ENCODE peak calls at places on chromosome 11, in ten cellular contexts. One of them, this sample, is unnamed. For H3K27me3, the result is how much of the 10 kb centered on the place peaks cover.

GRCh38 chr11:107683807-107684206 is 28.0 kb downstream of the SLN start:
- DNase-seq in SK-N-SH: peak
- DNase-seq in GM23338: peak
- DNase-seq in spleen: no peak
- DNase-seq in tibial artery: no peak
- DNase-seq in cardiac muscle cell: no peak
- DNase-seq in lung: no peak
- DNase-seq in adrenal gland: no peak
- DNase-seq in H9: peak
- DNase-seq in esophagus squamous epithelium: no peak
- DNase-seq in this sample: no peak

GRCh38 chr11:117214404-117215110 is 15.4 kb downstream of the TAGLN start:
- DNase-seq in SK-N-SH: no peak
- DNase-seq in GM23338: no peak
- DNase-seq in spleen: no peak
- DNase-seq in tibial artery: no peak
- DNase-seq in cardiac muscle cell: no peak
- DNase-seq in lung: no peak
- DNase-seq in adrenal gland: no peak
- DNase-seq in H9: no peak
- DNase-seq in esophagus squamous epithelium: no peak
- DNase-seq in this sample: no peak

GRCh38 chr11:5524756-5525155 is 8.3 kb upstream of the UBQLNL start:
- DNase-seq in SK-N-SH: no peak
- DNase-seq in GM23338: peak
- DNase-seq in spleen: no peak
- DNase-seq in tibial artery: no peak
- DNase-seq in cardiac muscle cell: no peak
- DNase-seq in lung: no peak
- DNase-seq in adrenal gland: no peak
- DNase-seq in H9: no peak
- DNase-seq in esophagus squamous epithelium: no peak
- DNase-seq in this sample: no peak

GRCh38 chr11:76604652-76605241 is 65.8 kb downstream of the LRRC32 start:
- DNase-seq in SK-N-SH: peak
- DNase-seq in GM23338: no peak
- DNase-seq in spleen: no peak
- DNase-seq in tibial artery: peak
- DNase-seq in cardiac muscle cell: peak
- DNase-seq in lung: no peak
- DNase-seq in adrenal gland: peak
- DNase-seq in H9: peak
- DNase-seq in esophagus squamous epithelium: no peak
- DNase-seq in this sample: peak

GRCh38 chr11:64776875-64777274 is 1.5 kb downstream of the SF1 start:
- DNase-seq in SK-N-SH: no peak
- DNase-seq in GM23338: no peak
- DNase-seq in spleen: peak
- DNase-seq in tibial artery: no peak
- DNase-seq in cardiac muscle cell: no peak
- DNase-seq in lung: no peak
- DNase-seq in adrenal gland: no peak
- DNase-seq in H9: no peak
- DNase-seq in esophagus squamous epithelium: no peak
- DNase-seq in this sample: no peak

GRCh38 chr11:58503361-58503856 is 4.5 kb downstream of the OR5B21 start:
- DNase-seq in SK-N-SH: no peak
- DNase-seq in GM23338: no peak
- DNase-seq in spleen: no peak
- DNase-seq in tibial artery: no peak
- DNase-seq in cardiac muscle cell: no peak
- DNase-seq in lung: no peak
- DNase-seq in adrenal gland: no peak
- DNase-seq in H9: no peak
- DNase-seq in esophagus squamous epithelium: no peak
- DNase-seq in this sample: no peak

GRCh38 chr11:72195921-72196320 is 4.0 kb downstream of the FOLR1 start:
- DNase-seq in SK-N-SH: no peak
- DNase-seq in GM23338: no peak
- DNase-seq in spleen: no peak
- DNase-seq in tibial artery: no peak
- DNase-seq in cardiac muscle cell: no peak
- DNase-seq in lung: no peak
- DNase-seq in adrenal gland: peak
- DNase-seq in H9: no peak
- DNase-seq in esophagus squamous epithelium: no peak
- DNase-seq in this sample: peak

GRCh38 chr11:57480409-57481137 is 20.2 kb downstream of the RTN4RL2 start:
- DNase-seq in SK-N-SH: peak
- DNase-seq in GM23338: peak
- DNase-seq in spleen: peak
- DNase-seq in tibial artery: peak
- DNase-seq in cardiac muscle cell: peak
- DNase-seq in lung: peak
- DNase-seq in adrenal gland: peak
- DNase-seq in H9: peak
- DNase-seq in esophagus squamous epithelium: no peak
- DNase-seq in this sample: peak

GRCh38 chr11:107564877-107565218 is 687 bp downstream of the ALKBH8 start:
- DNase-seq in SK-N-SH: no peak
- DNase-seq in GM23338: no peak
- DNase-seq in spleen: no peak
- DNase-seq in tibial artery: no peak
- DNase-seq in cardiac muscle cell: no peak
- DNase-seq in lung: no peak
- DNase-seq in adrenal gland: no peak
- DNase-seq in H9: no peak
- DNase-seq in esophagus squamous epithelium: no peak
- DNase-seq in this sample: no peak

GRCh38 chr11:18012314-18012905 is 437 bp downstream of the SERGEF start:
- DNase-seq in SK-N-SH: peak
- DNase-seq in GM23338: peak
- DNase-seq in spleen: no peak
- DNase-seq in tibial artery: peak
- DNase-seq in cardiac muscle cell: peak
- DNase-seq in lung: peak
- DNase-seq in adrenal gland: peak
- DNase-seq in H9: peak
- DNase-seq in esophagus squamous epithelium: no peak
- DNase-seq in this sample: no peak

GRCh38 chr11:35811783-35812182 is 132.1 kb upstream of the LDLRAD3 start:
- DNase-seq in SK-N-SH: no peak
- DNase-seq in GM23338: no peak
- DNase-seq in spleen: no peak
- DNase-seq in tibial artery: no peak
- DNase-seq in cardiac muscle cell: no peak
- DNase-seq in lung: no peak
- DNase-seq in adrenal gland: no peak
- DNase-seq in H9: no peak
- DNase-seq in esophagus squamous epithelium: no peak
- DNase-seq in this sample: no peak

GRCh38 chr11:36095716-36096115 is 151.9 kb downstream of the LDLRAD3 start:
- DNase-seq in SK-N-SH: no peak
- DNase-seq in GM23338: no peak
- DNase-seq in spleen: no peak
- DNase-seq in tibial artery: no peak
- DNase-seq in cardiac muscle cell: peak
- DNase-seq in lung: no peak
- DNase-seq in adrenal gland: no peak
- DNase-seq in H9: no peak
- DNase-seq in esophagus squamous epithelium: no peak
- DNase-seq in this sample: no peak

GRCh38 chr11:63765688-63766241 is 2.8 kb downstream of the ZFTA start:
- DNase-seq in SK-N-SH: no peak
- DNase-seq in GM23338: peak
- DNase-seq in spleen: no peak
- DNase-seq in tibial artery: no peak
- DNase-seq in cardiac muscle cell: no peak
- DNase-seq in lung: no peak
- DNase-seq in adrenal gland: peak
- DNase-seq in H9: no peak
- DNase-seq in esophagus squamous epithelium: no peak
- DNase-seq in this sample: peak

GRCh38 chr11:88414385-88414861 is 76.9 kb upstream of the CTSC start:
- DNase-seq in SK-N-SH: peak
- DNase-seq in GM23338: no peak
- DNase-seq in spleen: no peak
- DNase-seq in tibial artery: peak
- DNase-seq in cardiac muscle cell: peak
- DNase-seq in lung: peak
- DNase-seq in adrenal gland: peak
- DNase-seq in H9: no peak
- DNase-seq in esophagus squamous epithelium: no peak
- DNase-seq in this sample: peak

GRCh38 chr11:32472226-32472625 is 36.9 kb upstream of the WT1 start:
- DNase-seq in SK-N-SH: no peak
- DNase-seq in GM23338: no peak
- DNase-seq in spleen: no peak
- DNase-seq in tibial artery: no peak
- DNase-seq in cardiac muscle cell: no peak
- DNase-seq in lung: no peak
- DNase-seq in adrenal gland: no peak
- DNase-seq in H9: no peak
- DNase-seq in esophagus squamous epithelium: no peak
- DNase-seq in this sample: no peak

GRCh38 chr11:68843703-68844312 is 2.1 kb upstream of the CPT1A start:
- DNase-seq in SK-N-SH: no peak
- DNase-seq in GM23338: peak
- DNase-seq in spleen: peak
- DNase-seq in tibial artery: peak
- DNase-seq in cardiac muscle cell: peak
- DNase-seq in lung: peak
- DNase-seq in adrenal gland: peak
- DNase-seq in H9: peak
- DNase-seq in esophagus squamous epithelium: no peak
- DNase-seq in this sample: peak

GRCh38 chr11:33542921-33543320 is 157.7 kb downstream of the C11orf91 start:
- DNase-seq in SK-N-SH: peak
- DNase-seq in GM23338: peak
- DNase-seq in spleen: no peak
- DNase-seq in tibial artery: peak
- DNase-seq in cardiac muscle cell: peak
- DNase-seq in lung: peak
- DNase-seq in adrenal gland: peak
- DNase-seq in H9: peak
- DNase-seq in esophagus squamous epithelium: no peak
- DNase-seq in this sample: no peak

GRCh38 chr11:132028380-132029240 is 658.2 kb downstream of the NTM start:
- DNase-seq in SK-N-SH: peak
- DNase-seq in GM23338: peak
- DNase-seq in spleen: no peak
- DNase-seq in tibial artery: no peak
- DNase-seq in cardiac muscle cell: peak
- DNase-seq in lung: no peak
- DNase-seq in adrenal gland: no peak
- DNase-seq in H9: peak
- DNase-seq in esophagus squamous epithelium: no peak
- DNase-seq in this sample: no peak

GRCh38 chr11:67492801-67493547 is 10.1 kb downstream of the AIP start:
- DNase-seq in SK-N-SH: peak
- DNase-seq in GM23338: peak
- DNase-seq in spleen: no peak
- DNase-seq in tibial artery: no peak
- DNase-seq in cardiac muscle cell: no peak
- DNase-seq in lung: no peak
- DNase-seq in adrenal gland: no peak
- DNase-seq in H9: peak
- DNase-seq in esophagus squamous epithelium: no peak
- DNase-seq in this sample: no peak
- TF ChIP-seq CTCF in SK-N-SH: no peak
- TF ChIP-seq CTCF in GM23338: peak
- TF ChIP-seq CTCF in spleen: no peak
- TF ChIP-seq CTCF in tibial artery: no peak
- TF ChIP-seq CTCF in cardiac muscle cell: no peak
- TF ChIP-seq CTCF in lung: no peak
- TF ChIP-seq CTCF in adrenal gland: no peak
- TF ChIP-seq CTCF in H9: peak
- TF ChIP-seq CTCF in esophagus squamous epithelium: no peak
- TF ChIP-seq CTCF in this sample: no peak

GRCh38 chr11:79440451-79441158 is at the start of gene TENM4:
- DNase-seq in SK-N-SH: peak
- DNase-seq in GM23338: peak
- DNase-seq in spleen: peak
- DNase-seq in tibial artery: peak
- DNase-seq in cardiac muscle cell: peak
- DNase-seq in lung: no peak
- DNase-seq in adrenal gland: peak
- DNase-seq in H9: peak
- DNase-seq in esophagus squamous epithelium: no peak
- DNase-seq in this sample: peak
- H3K27ac ChIP-seq in SK-N-SH: peak
- H3K27ac ChIP-seq in GM23338: no peak
- H3K27ac ChIP-seq in spleen: peak
- H3K27ac ChIP-seq in tibial artery: peak
- H3K27ac ChIP-seq in cardiac muscle cell: peak
- H3K27ac ChIP-seq in lung: peak
- H3K27ac ChIP-seq in adrenal gland: peak
- H3K27ac ChIP-seq in H9: no peak
- H3K27ac ChIP-seq in esophagus squamous epithelium: peak
- H3K27ac ChIP-seq in this sample: no peak

GRCh38 chr11:134407923-134408322 is 4.1 kb downstream of the B3GAT1 start:
- DNase-seq in SK-N-SH: no peak
- DNase-seq in GM23338: no peak
- DNase-seq in spleen: no peak
- DNase-seq in tibial artery: no peak
- DNase-seq in cardiac muscle cell: no peak
- DNase-seq in lung: no peak
- DNase-seq in adrenal gland: no peak
- DNase-seq in H9: no peak
- DNase-seq in esophagus squamous epithelium: no peak
- DNase-seq in this sample: no peak
- H3K27me3 ChIP-seq in SK-N-SH: under half
- H3K27me3 ChIP-seq in GM23338: under half
- H3K27me3 ChIP-seq in spleen: under half
- H3K27me3 ChIP-seq in tibial artery: under half
- H3K27me3 ChIP-seq in cardiac muscle cell: under half
- H3K27me3 ChIP-seq in lung: under half
- H3K27me3 ChIP-seq in adrenal gland: under half
- H3K27me3 ChIP-seq in H9: under half
- H3K27me3 ChIP-seq in esophagus squamous epithelium: under half
- H3K27me3 ChIP-seq in this sample: under half

DNA sequence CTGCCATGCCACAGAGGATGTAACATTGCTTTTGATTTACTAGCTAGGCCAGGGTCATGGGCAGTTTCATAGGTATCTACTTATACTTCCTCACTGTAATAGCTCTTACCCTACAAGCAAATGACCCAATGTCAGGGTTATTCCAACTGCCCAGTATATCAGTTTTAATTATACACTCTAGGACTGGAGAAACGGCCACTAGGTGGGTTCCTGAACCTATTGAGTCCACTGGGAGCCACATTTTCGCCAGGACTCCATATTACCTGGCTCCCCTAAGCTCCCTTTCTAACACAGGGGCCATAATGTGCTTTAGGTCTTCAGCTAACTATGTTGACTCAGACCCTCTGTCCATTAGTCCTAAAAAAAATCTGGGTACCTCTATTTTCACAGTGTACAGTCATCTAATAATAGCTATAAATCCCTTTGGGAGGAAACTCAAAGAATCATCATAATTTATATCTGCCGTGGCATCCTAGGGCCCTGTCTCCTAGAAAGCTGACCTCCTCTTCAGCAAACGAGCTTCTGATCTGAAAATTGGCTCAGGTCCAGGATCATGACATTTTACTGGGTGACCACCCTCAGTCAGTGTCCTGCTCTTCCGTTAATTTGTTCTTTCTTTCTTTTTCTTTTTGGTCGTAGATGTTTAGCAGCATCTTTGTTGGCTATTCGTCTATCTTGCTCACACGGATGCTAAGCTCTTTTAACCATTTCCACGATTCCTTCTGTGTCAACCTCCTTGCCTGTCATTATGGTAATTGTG is 244.3 kb downstream of the FAM76B start:
- DNase-seq in SK-N-SH: no peak
- DNase-seq in GM23338: peak
- DNase-seq in spleen: no peak
- DNase-seq in tibial artery: no peak
- DNase-seq in cardiac muscle cell: no peak
- DNase-seq in lung: no peak
- DNase-seq in adrenal gland: no peak
- DNase-seq in H9: no peak
- DNase-seq in esophagus squamous epithelium: no peak
- DNase-seq in this sample: no peak
- TF ChIP-seq CTCF in SK-N-SH: peak
- TF ChIP-seq CTCF in GM23338: peak
- TF ChIP-seq CTCF in spleen: no peak
- TF ChIP-seq CTCF in tibial artery: no peak
- TF ChIP-seq CTCF in cardiac muscle cell: no peak
- TF ChIP-seq CTCF in lung: no peak
- TF ChIP-seq CTCF in adrenal gland: no peak
- TF ChIP-seq CTCF in H9: peak
- TF ChIP-seq CTCF in esophagus squamous epithelium: no peak
- TF ChIP-seq CTCF in this sample: no peak